ENCODE peak calls at places on chromosome 4, in eight cellular contexts. C, Z, K, Y, F, H, W and J are unnamed samples.

GRCh38 chr4:26288308-26288982 is 32.4 kb upstream of the RBPJ start:
- DNase-seq in C (no peak), Z (no peak), K (no peak), Y (no peak), F (no peak), H (no peak), W (peak), J (no peak)

GRCh38 chr4:145486603-145487002 is 5.0 kb downstream of the SMAD1 start:
- DNase-seq in C (no peak), Z (no peak), K (no peak), Y (no peak), F (no peak), H (no peak), W (no peak), J (no peak)

GRCh38 chr4:109472343-109472761 is 38.7 kb downstream of the SEC24B start:
- DNase-seq in C (no peak), Z (peak), K (no peak), Y (no peak), F (no peak), H (peak), W (peak), J (no peak)

GRCh38 chr4:109276482-109277095 is 25.9 kb downstream of the COL25A1 start:
- DNase-seq in C (no peak), Z (no peak), K (no peak), Y (no peak), F (no peak), H (no peak), W (no peak), J (no peak)

GRCh38 chr4:101761405-101761804 is 29.1 kb upstream of the BANK1 start:
- DNase-seq in C (no peak), Z (no peak), K (no peak), Y (no peak), F (no peak), H (no peak), W (no peak), J (no peak)

GRCh38 chr4:39636786-39637185 is 1.9 kb downstream of the SMIM14 start:
- DNase-seq in C (no peak), Z (no peak), K (no peak), Y (no peak), F (no peak), H (no peak), W (peak), J (no peak)

GRCh38 chr4:137106287-137106686 is 426.0 kb downstream of the PCDH18 start:
- DNase-seq in C (no peak), Z (no peak), K (no peak), Y (peak), F (no peak), H (no peak), W (no peak), J (no peak)

GRCh38 chr4:160406426-160406825 is 1303.5 kb downstream of the RAPGEF2 start:
- DNase-seq in C (no peak), Z (no peak), K (no peak), Y (no peak), F (no peak), H (no peak), W (no peak), J (no peak)

GRCh38 chr4:17939061-17939460 is 82.5 kb downstream of the LCORL start:
- DNase-seq in C (no peak), Z (no peak), K (no peak), Y (no peak), F (no peak), H (no peak), W (no peak), J (no peak)

GRCh38 chr4:183348706-183349659 is 26.8 kb upstream of the CLDN24 start:
- DNase-seq in C (no peak), Z (peak), K (no peak), Y (no peak), F (peak), H (peak), W (peak), J (no peak)

GRCh38 chr4:83876047-83876446 is 340.1 kb downstream of the GPAT3 start:
- DNase-seq in C (no peak), Z (no peak), K (no peak), Y (no peak), F (no peak), H (no peak), W (peak), J (no peak)

GRCh38 chr4:24915121-24915922 is 2.5 kb upstream of the CCDC149 start:
- DNase-seq in C (no peak), Z (no peak), K (no peak), Y (peak), F (no peak), H (peak), W (no peak), J (no peak)

GRCh38 chr4:3232001-3232400 is 17.0 kb upstream of the MSANTD1 start:
- DNase-seq in C (no peak), Z (no peak), K (no peak), Y (no peak), F (no peak), H (no peak), W (no peak), J (no peak)

GRCh38 chr4:113901994-113902787 is 77.3 kb downstream of the ARSJ start:
- DNase-seq in C (peak), Z (no peak), K (peak), Y (peak), F (no peak), H (peak), W (peak), J (no peak)

GRCh38 chr4:174156239-174156826 is 127.1 kb downstream of the FBXO8 start:
- DNase-seq in C (no peak), Z (no peak), K (no peak), Y (peak), F (no peak), H (peak), W (peak), J (no peak)

GRCh38 chr4:6840062-6840976 is 57.8 kb downstream of the KIAA0232 start:
- DNase-seq in C (no peak), Z (no peak), K (no peak), Y (peak), F (no peak), H (no peak), W (peak), J (no peak)

GRCh38 chr4:144894525-144894924 is 203.5 kb downstream of the ANAPC10 start:
- DNase-seq in C (no peak), Z (no peak), K (no peak), Y (no peak), F (peak), H (no peak), W (peak), J (no peak)

GRCh38 chr4:74267998-74268606 is 40.2 kb upstream of the EPGN start:
- DNase-seq in C (no peak), Z (no peak), K (no peak), Y (no peak), F (no peak), H (peak), W (peak), J (no peak)

GRCh38 chr4:65416875-65417274 is 253.4 kb downstream of the EPHA5 start:
- DNase-seq in C (no peak), Z (no peak), K (no peak), Y (peak), F (no peak), H (peak), W (no peak), J (no peak)